ENCODE peak calls at places on chromosomes 6 and 20, in ten cellular contexts. Z is endothelial cell of umbilical vein; S is HFF-Myc; Y is CD4-positive, alpha-beta T cell; R is stimulated activated CD8-positive, alpha-beta memory T cell treated with anti-CD3 and anti-CD28 coated beads, Interleukin-12 subunit alpha, Interleukin-12 subunit beta, amount 100 ng/mL, for 1 hour; N is sciatic nerve; H is left colon; X is NCI-H1092; P is AG04450; O is neural crest cell. M is an unnamed sample.

GRCh38 chr20:49964964-49965780 is 17.6 kb upstream of the SNAI1 start:
- DNase-seq in P (no peak), R (no peak), O (peak), X (no peak), H (peak), S (no peak), Y (no peak), Z (peak), N (no peak), M (peak)

GRCh38 chr20:49278817-49279676 is 1.2 kb upstream of the ZNFX1 start:
- DNase-seq in Y (peak), P (no peak), N (no peak), S (no peak), H (peak), R (peak), O (no peak), Z (no peak), X (no peak), M (no peak)

GRCh38 chr6:139029470-139030210 is 1.1 kb downstream of the ABRACL start:
- DNase-seq in O (peak), S (no peak), N (peak), R (no peak), X (no peak), Y (peak), P (peak), H (peak), Z (peak), M (peak)

GRCh38 chr20:21323640-21324039 is 20.5 kb downstream of the XRN2 start:
- DNase-seq in H (no peak), S (peak), O (no peak), X (no peak), Z (peak), Y (no peak), R (no peak), N (no peak), P (peak), M (peak)

GRCh38 chr20:16801919-16802651 is 53.9 kb downstream of the OTOR start:
- DNase-seq in Y (peak), X (peak), Z (peak), P (peak), H (peak), R (peak), O (peak), N (peak), S (peak), M (peak)

GRCh38 chr6:26553264-26553738 is 15.1 kb downstream of the HMGN4 start:
- DNase-seq in O (peak), H (peak), Y (peak), P (no peak), R (peak), S (no peak), X (peak), N (peak), Z (peak), M (peak)

GRCh38 chr6:75081920-75082319 is 123.9 kb downstream of the COL12A1 start:
- DNase-seq in H (no peak), Y (no peak), O (no peak), S (peak), P (no peak), R (no peak), Z (no peak), N (no peak), X (no peak), M (no peak)

GRCh38 chr6:106847116-106847515 is 127.4 kb downstream of the CD24 start:
- DNase-seq in Z (no peak), O (no peak), R (no peak), N (no peak), S (no peak), Y (no peak), P (no peak), X (no peak), H (no peak), M (no peak)

GRCh38 chr6:105900120-105900937 is 185.8 kb upstream of the PRDM1 start:
- DNase-seq in H (no peak), O (no peak), P (peak), N (no peak), S (peak), X (no peak), R (no peak), Z (peak), Y (no peak), M (peak)

GRCh38 chr6:70956451-70957283 is at the start of gene B3GAT2:
- DNase-seq in Z (peak), Y (no peak), P (no peak), O (peak), N (no peak), H (peak), X (no peak), S (no peak), R (no peak), M (no peak)

GRCh38 chr6:105593805-105594231 is 190.9 kb upstream of the PREP start:
- DNase-seq in O (no peak), P (no peak), S (no peak), N (no peak), H (no peak), Y (no peak), X (no peak), Z (no peak), R (no peak), M (no peak)

GRCh38 chr6:40806479-40806878 is 219.3 kb upstream of the LRFN2 start:
- DNase-seq in N (no peak), O (no peak), Z (no peak), Y (no peak), X (no peak), P (no peak), R (no peak), H (no peak), S (no peak), M (no peak)

GRCh38 chr6:105981002-105981887 is 104.9 kb upstream of the PRDM1 start:
- DNase-seq in Y (peak), Z (no peak), N (peak), H (peak), O (no peak), P (no peak), R (no peak), S (no peak), X (no peak), M (no peak)

GRCh38 chr20:16125810-16126209 is 447.4 kb downstream of the KIF16B start:
- DNase-seq in Z (no peak), H (no peak), O (no peak), Y (no peak), N (no peak), P (no peak), S (no peak), R (no peak), X (no peak), M (no peak)

GRCh38 chr6:169865346-169866139 is 114.1 kb downstream of the ERMARD start:
- DNase-seq in X (no peak), N (no peak), S (no peak), H (no peak), R (no peak), Z (no peak), P (no peak), Y (no peak), O (no peak), M (no peak)

GRCh38 chr6:152575621-152576150 is 61.5 kb downstream of the SYNE1 start:
- DNase-seq in O (no peak), S (peak), R (no peak), H (no peak), X (no peak), Z (no peak), Y (no peak), P (no peak), N (no peak), M (no peak)

GRCh38 chr6:30810813-30811329 is 66.5 kb upstream of the IER3 start:
- DNase-seq in P (no peak), Y (no peak), S (no peak), X (no peak), H (peak), Z (no peak), R (no peak), O (no peak), N (no peak), M (no peak)

M was measured in dermis microvascular lymphatic vessel endothelial cell.